ENCODE peak calls at places on chromosome 20, in eight cellular contexts. P is Panc1; S is SK-MEL-5; H is GM12865; V is activated CD4-positive, alpha-beta T cell treated with anti-CD3 and anti-CD28 coated beads, Interleukin-2, amount 50 U/mL, for 48 hours; G is mucosa of descending colon; N is activated CD4-positive, alpha-beta memory T cell treated with anti-CD3 and anti-CD28 coated beads, Interleukin-2, amount 10 ng/mL, durations not matched to agents 7 days and 5 days; Z is C1 segment of cervical spinal cord. W is an unnamed sample.

GRCh38 chr20:44001667-44002596 is 87.3 kb downstream of the TOX2 start:
- DNase-seq in P (no peak), S (no peak), H (peak; percentile 81), V (peak; percentile 14), G (no peak), N (no peak), Z (no peak), W (no peak)

GRCh38 chr20:59817406-59817805 is 116.0 kb downstream of the SYCP2 start:
- DNase-seq in P (no peak), S (no peak), H (no peak), V (no peak), G (no peak), N (peak; percentile 12), Z (no peak), W (no peak)

GRCh38 chr20:59403962-59404314 is 103.5 kb downstream of the EDN3 start:
- DNase-seq in P (no peak), S (no peak), H (no peak), V (no peak), G (no peak), N (no peak), Z (no peak), W (no peak)

GRCh38 chr20:57062696-57063270 is 203.7 kb downstream of the BMP7 start:
- DNase-seq in P (no peak), S (no peak), H (no peak), V (no peak), G (no peak), N (no peak), Z (no peak), W (no peak)

GRCh38 chr20:6678101-6678500 is 89.4 kb upstream of the BMP2 start:
- DNase-seq in P (no peak), S (no peak), H (no peak), V (no peak), G (no peak), N (no peak), Z (no peak), W (no peak)

GRCh38 chr20:41373384-41373783 is 6.8 kb upstream of the EMILIN3 start:
- DNase-seq in P (no peak), S (no peak), H (no peak), V (no peak), G (no peak), N (no peak), Z (no peak), W (no peak)

GRCh38 chr20:8367679-8368078 is 235.6 kb downstream of the PLCB1 start:
- DNase-seq in P (no peak), S (no peak), H (no peak), V (no peak), G (no peak), N (no peak), Z (no peak), W (no peak)

GRCh38 chr20:25600632-25601031 is 15.3 kb upstream of the NINL start:
- DNase-seq in P (no peak), S (no peak), H (no peak), V (no peak), G (no peak), N (no peak), Z (no peak), W (no peak)

GRCh38 chr20:1119128-1119505 is 715 bp downstream of the PSMF1 start:
- DNase-seq in P (no peak), S (no peak), H (no peak), V (no peak), G (no peak), N (no peak), Z (no peak), W (no peak)

GRCh38 chr20:49167811-49168507 is 20.2 kb downstream of the STAU1 start:
- DNase-seq in P (no peak), S (no peak), H (no peak), V (no peak), G (no peak), N (no peak), Z (no peak), W (no peak)

GRCh38 chr20:10004900-10005299 is 29.9 kb upstream of the ANKEF1 start:
- DNase-seq in P (no peak), S (no peak), H (no peak), V (no peak), G (no peak), N (no peak), Z (no peak), W (no peak)

GRCh38 chr20:33022733-33023438 is 8.6 kb upstream of the BPIFB6 start:
- DNase-seq in P (no peak), S (no peak), H (no peak), V (no peak), G (no peak), N (no peak), Z (no peak), W (no peak)

GRCh38 chr20:14861028-14861699 is 523.8 kb upstream of the FLRT3 start:
- DNase-seq in P (no peak), S (no peak), H (no peak), V (no peak), G (no peak), N (no peak), Z (no peak), W (no peak)

GRCh38 chr20:32891491-32891890 is 32.8 kb downstream of the EFCAB8 start:
- DNase-seq in P (no peak), S (no peak), H (no peak), V (no peak), G (no peak), N (no peak), Z (no peak), W (no peak)

GRCh38 chr20:24109008-24109407 is 120.4 kb upstream of the GGTLC1 start:
- DNase-seq in P (no peak), S (peak; percentile 61), H (peak; percentile 56), V (peak; percentile 3), G (no peak), N (peak; percentile 55), Z (no peak), W (no peak)

GRCh38 chr20:57199656-57200405 is 66.6 kb downstream of the BMP7 start:
- DNase-seq in P (no peak), S (no peak), H (no peak), V (no peak), G (no peak), N (no peak), Z (no peak), W (no peak)

GRCh38 chr20:49712918-49713778 is 530 bp downstream of the B4GALT5 start:
- DNase-seq in P (no peak), S (no peak), H (peak; percentile 62), V (peak; percentile 32), G (peak; percentile 73), N (no peak), Z (no peak), W (no peak)

GRCh38 chr20:32638848-32639247 is 34.9 kb downstream of the C20orf203 start:
- DNase-seq in P (no peak), S (no peak), H (no peak), V (no peak), G (no peak), N (no peak), Z (no peak), W (no peak)

GRCh38 chr20:58553841-58554240 is 38.6 kb upstream of the APCDD1L start:
- DNase-seq in P (no peak), S (no peak), H (no peak), V (no peak), G (no peak), N (no peak), Z (no peak), W (no peak)

GRCh38 chr20:37528442-37529213 is 952 bp upstream of the BLCAP start:
- DNase-seq in P (no peak), S (no peak), H (no peak), V (no peak), G (no peak), N (no peak), Z (no peak), W (no peak)

GRCh38 chr20:57433658-57434389 is 42.6 kb downstream of the RBM38 start:
- DNase-seq in P (no peak), S (no peak), H (no peak), V (no peak), G (no peak), N (peak; percentile 79), Z (no peak), W (no peak)

GRCh38 chr20:53642196-53643030 is 48.8 kb upstream of the ZNF217 start:
- DNase-seq in P (no peak), S (peak; percentile 84), H (peak; percentile 72), V (peak; percentile 33), G (no peak), N (peak; percentile 54), Z (no peak), W (peak; percentile 53)

GRCh38 chr20:44030394-44030793 is 115.7 kb downstream of the TOX2 start:
- DNase-seq in P (no peak), S (no peak), H (no peak), V (no peak), G (no peak), N (peak; percentile 8), Z (no peak), W (no peak)

GRCh38 chr20:62426678-62427077 is 661 bp downstream of the RBBP8NL start:
- DNase-seq in P (no peak), S (no peak), H (no peak), V (no peak), G (peak; percentile 68), N (no peak), Z (no peak), W (no peak)

GRCh38 chr20:46651091-46651962 is at the start of gene SLC13A3:
- DNase-seq in P (no peak), S (no peak), H (no peak), V (no peak), G (no peak), N (no peak), Z (peak; percentile 24), W (no peak)

W was measured in COLO829.